ENCODE peak calls at places on chromosomes 13 and 19, in nine cellular contexts. B is endodermal cell, X is SK-N-SH, O is cardiac muscle cell, S is right atrium auricular region, I is sigmoid colon, N is heart left ventricle, Y is transverse colon, Q is GM23338. M is an unnamed sample.
A peak's percentile ranks its signal among the peaks of the same experiment; 100 is the strongest.

GRCh38 chr13:110233181-110233641 is 73.7 kb downstream of the COL4A1 start:
- DNase-seq in S (peak; percentile 88), N (no peak), B (peak; percentile 13), I (peak; percentile 90), X (peak; percentile 42), O (no peak), Y (no peak), Q (no peak), M (peak; percentile 62)

GRCh38 chr13:22082030-22082429 is 411.2 kb downstream of the FGF9 start:
- DNase-seq in N (no peak), X (no peak), O (no peak), Q (no peak), B (no peak), S (no peak), Y (no peak), I (no peak), M (no peak)

GRCh38 chr19:49447485-49448431 is 3.9 kb downstream of the PIH1D1 start:
- DNase-seq in Y (no peak), I (peak; percentile 72), X (peak; percentile 73), Q (peak; percentile 97), B (peak; percentile 93), S (no peak), N (no peak), O (no peak), M (peak; percentile 45)

GRCh38 chr13:64311948-64312347 is 2896.3 kb upstream of the PCDH20 start:
- DNase-seq in Y (no peak), N (no peak), I (no peak), X (no peak), B (no peak), O (no peak), Q (no peak), S (no peak), M (no peak)

GRCh38 chr13:26968431-26969335 is 202.9 kb downstream of the USP12 start:
- DNase-seq in I (peak; percentile 48), B (peak; percentile 65), S (no peak), O (peak; percentile 22), N (peak; percentile 44), Y (peak; percentile 86), X (no peak), Q (no peak), M (no peak)

GRCh38 chr13:108629988-108630387 is 577 bp downstream of the MYO16 start:
- DNase-seq in Q (no peak), B (no peak), Y (no peak), N (no peak), I (no peak), S (no peak), O (no peak), X (no peak), M (no peak)

GRCh38 chr19:29404951-29405727 is 120.7 kb upstream of the VSTM2B start:
- DNase-seq in X (no peak), Y (peak; percentile 9), I (no peak), O (peak; percentile 53), B (peak; percentile 71), N (no peak), Q (peak; percentile 78), S (no peak), M (no peak)

GRCh38 chr19:53812335-53812734 is 11.8 kb downstream of the NLRP12 start:
- DNase-seq in I (no peak), N (no peak), Y (no peak), Q (peak; percentile 70), B (peak; percentile 70), O (peak; percentile 19), X (peak; percentile 39), S (no peak), M (no peak)

GRCh38 chr13:50085063-50085462 is 69.8 kb downstream of the KCNRG start:
- DNase-seq in N (no peak), Y (no peak), X (no peak), B (no peak), I (no peak), O (peak; percentile 53), Q (peak; percentile 78), S (no peak), M (no peak)

GRCh38 chr19:48596679-48597465 is 9.7 kb upstream of the SPACA4 start:
- DNase-seq in X (no peak), O (no peak), Q (no peak), I (no peak), S (no peak), B (no peak), N (no peak), Y (no peak), M (no peak)

GRCh38 chr19:28703400-28703956 is 509.5 kb downstream of the UQCRFS1 start:
- DNase-seq in S (no peak), N (no peak), Q (no peak), I (no peak), Y (no peak), B (no peak), X (no peak), O (no peak), M (no peak)

GRCh38 chr19:2550431-2551171 is 74.7 kb downstream of the GADD45B start:
- DNase-seq in I (peak; percentile 77), Q (peak; percentile 43), X (peak; percentile 54), Y (no peak), O (no peak), S (no peak), B (peak; percentile 71), N (no peak), M (peak; percentile 62)

GRCh38 chr19:49119411-49120324 is at the start of gene PPFIA3:
- DNase-seq in S (peak; percentile 71), I (peak; percentile 80), O (peak; percentile 91), B (peak; percentile 87), N (peak; percentile 85), Q (peak; percentile 73), X (peak; percentile 72), Y (peak; percentile 65), M (peak; percentile 76)

GRCh38 chr19:29623726-29624488 is 17.8 kb downstream of the POP4 start:
- DNase-seq in I (no peak), O (no peak), N (no peak), X (no peak), Q (no peak), S (no peak), Y (peak; percentile 25), B (no peak), M (no peak)

GRCh38 chr19:38361633-38362075 is 12.7 kb upstream of the PSMD8 start:
- DNase-seq in N (peak; percentile 87), B (peak; percentile 99), X (peak; percentile 97), O (peak; percentile 92), I (peak; percentile 79), Q (peak; percentile 99), Y (peak; percentile 79), S (peak; percentile 65), M (peak; percentile 76)

GRCh38 chr19:16088985-16089846 is 12.9 kb downstream of the TPM4 start:
- DNase-seq in Q (no peak), B (no peak), O (no peak), Y (no peak), N (no peak), I (no peak), S (no peak), X (no peak), M (no peak)
- H3K27ac ChIP-seq in Q (peak overlapping the region; percentile 59), B (no peak overlapping the region), O (no peak overlapping the region), Y (peak overlapping the region; percentile 74), N (no peak overlapping the region), I (peak overlapping the region; percentile 100), S (no peak overlapping the region), X (no peak overlapping the region), M (no peak overlapping the region)

DNA sequence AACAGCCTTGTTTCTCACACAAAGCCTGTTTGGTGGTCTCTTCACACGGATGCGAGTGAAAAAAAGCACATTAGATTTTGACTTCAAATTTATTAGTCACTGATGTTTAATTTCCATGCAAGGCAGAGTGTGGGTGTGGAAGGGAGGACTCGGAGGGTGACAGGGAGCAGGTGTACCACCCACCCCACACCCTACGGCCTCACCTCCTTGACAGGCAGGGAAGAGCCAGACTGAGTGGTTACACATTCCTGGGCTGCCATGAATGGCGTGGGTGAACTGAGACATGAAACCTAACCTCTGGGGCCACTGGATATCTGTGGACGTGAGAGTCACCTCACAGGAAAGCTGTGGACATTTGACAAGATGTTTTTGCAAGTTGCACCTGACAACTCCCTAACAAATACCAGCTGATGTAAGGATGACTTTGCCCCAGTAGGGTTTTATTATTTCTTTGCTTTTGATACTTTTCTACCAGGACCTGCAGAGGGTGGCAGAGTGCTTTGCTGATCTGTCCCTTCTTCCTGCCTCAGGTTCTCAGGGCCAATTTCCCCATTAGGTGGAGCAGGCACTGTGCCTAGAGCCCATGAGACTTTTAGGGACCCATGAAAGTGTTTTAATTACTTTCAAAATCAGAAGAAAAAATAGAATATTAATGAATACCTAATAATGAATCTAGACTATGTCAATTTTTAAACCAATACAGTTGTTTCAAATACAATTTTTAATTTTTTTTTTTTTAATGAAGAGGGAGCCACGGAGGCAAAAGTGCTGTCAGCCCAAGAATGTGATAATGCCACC is 58.2 kb upstream of the CYSLTR2 start:
- DNase-seq in X (peak; percentile 48), O (peak; percentile 53), Y (peak; percentile 64), S (peak; percentile 75), I (peak; percentile 72), B (peak; percentile 83), Q (peak; percentile 68), N (no peak), M (peak; percentile 49)
- H3K4me3 ChIP-seq in X (no peak overlapping the region), O (no peak overlapping the region), Y (no peak overlapping the region), S (no peak overlapping the region), I (no peak overlapping the region), B (no peak overlapping the region), Q (no peak overlapping the region), N (no peak overlapping the region), M (no peak overlapping the region)

DNA sequence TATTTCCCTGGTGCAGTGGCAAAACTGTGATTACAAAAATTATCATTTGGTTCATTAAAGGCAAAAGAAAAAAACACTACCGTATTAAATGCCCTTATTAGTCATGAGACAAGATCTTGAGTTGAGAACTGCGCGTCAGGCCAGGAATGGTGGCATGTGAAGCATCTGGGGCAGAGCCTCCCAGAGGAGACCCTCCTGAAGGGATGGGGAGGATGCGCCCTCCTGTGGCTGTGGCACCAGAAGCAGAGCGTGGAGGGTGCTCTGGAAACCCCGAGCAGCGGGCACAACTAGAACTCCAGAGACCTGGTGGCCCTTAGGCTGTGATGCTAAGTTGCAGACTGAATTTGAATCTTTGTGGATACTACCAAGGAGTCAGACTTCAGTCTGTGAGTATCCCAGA is 11.5 kb downstream of the CUL4A start:
- DNase-seq in Q (peak; percentile 22), X (peak; percentile 41), N (no peak), Y (no peak), O (no peak), S (no peak), I (no peak), B (peak; percentile 64), M (peak; percentile 54)
- TF ChIP-seq CTCF in Q (peak; percentile 50), X (peak; percentile 45), N (peak; percentile 11), Y (no peak), O (peak; percentile 13), S (no peak), I (no peak), B (peak; percentile 64), M (peak; percentile 64)

GRCh38 chr13:75400775-75401174 is 81.2 kb downstream of the TBC1D4 start:
- DNase-seq in N (no peak), O (no peak), B (no peak), I (no peak), Q (no peak), S (no peak), X (no peak), Y (no peak), M (no peak)

GRCh38 chr13:75404721-75405120 is 77.2 kb downstream of the TBC1D4 start:
- DNase-seq in O (no peak), Q (no peak), I (no peak), Y (no peak), N (no peak), X (no peak), B (no peak), S (no peak), M (no peak)

GRCh38 chr13:75405976-75406703 is 75.8 kb downstream of the TBC1D4 start:
- DNase-seq in Q (no peak), O (no peak), N (no peak), B (no peak), X (no peak), S (no peak), I (no peak), Y (no peak), M (no peak)

GRCh38 chr13:75399879-75400217 is 82.1 kb downstream of the TBC1D4 start:
- DNase-seq in X (no peak), B (no peak), S (no peak), Q (no peak), N (no peak), Y (no peak), O (no peak), I (no peak), M (no peak)

GRCh38 chr13:75402787-75403186 is 79.2 kb downstream of the TBC1D4 start:
- DNase-seq in Q (no peak), N (peak; percentile 63), S (no peak), O (peak; percentile 91), X (peak; percentile 39), B (no peak), Y (no peak), I (no peak), M (peak; percentile 68)
- H3K27ac ChIP-seq in Q (no peak overlapping the region), N (peak overlapping the region; percentile 86), S (peak overlapping the region; percentile 77), O (peak overlapping the region; percentile 98), X (no peak overlapping the region), B (no peak overlapping the region), Y (no peak overlapping the region), I (no peak overlapping the region), M (peak overlapping the region; percentile 79)

M was measured in left ventricle myocardium inferior.